ENCODE peak calls at places on chromosomes 7 and 10, in eight cellular contexts. K, T, V, G, B, S, W and I are unnamed samples.
A peak's percentile ranks its signal among the peaks of the same experiment; 100 is the strongest.

GRCh38 chr7:82057476-82057875 is 287.6 kb upstream of the HGF start:
- DNase-seq in K (no peak), T (no peak), V (no peak), G (no peak), B (peak; percentile 50), S (no peak), W (no peak), I (no peak)

GRCh38 chr10:59708816-59709471 is 706 bp downstream of the SLC16A9 start:
- DNase-seq in K (peak; percentile 64), T (no peak), V (no peak), G (no peak), B (no peak), S (peak; percentile 14), W (peak; percentile 75), I (peak; percentile 32)

GRCh38 chr10:114801411-114801813 is 20.2 kb upstream of the FHIP2A start:
- DNase-seq in K (no peak), T (no peak), V (no peak), G (no peak), B (no peak), S (no peak), W (no peak), I (no peak)

GRCh38 chr10:113562108-113562507 is 9.3 kb downstream of the HABP2 start:
- DNase-seq in K (no peak), T (no peak), V (no peak), G (no peak), B (no peak), S (no peak), W (no peak), I (no peak)

GRCh38 chr10:78892383-78893191 is 176.2 kb upstream of the ZMIZ1 start:
- DNase-seq in K (no peak), T (no peak), V (no peak), G (no peak), B (no peak), S (no peak), W (no peak), I (peak; percentile 30)

GRCh38 chr10:75396861-75397570 is 4.5 kb downstream of the ZNF503 start:
- DNase-seq in K (peak; percentile 59), T (no peak), V (no peak), G (no peak), B (no peak), S (no peak), W (peak; percentile 80), I (no peak)

GRCh38 chr10:90602815-90603600 is 254.8 kb downstream of the HTR7 start:
- DNase-seq in K (no peak), T (peak; percentile 88), V (no peak), G (peak; percentile 90), B (peak; percentile 80), S (peak; percentile 68), W (no peak), I (no peak)

GRCh38 chr10:13883843-13884444 is 297.2 kb downstream of the PRPF18 start:
- DNase-seq in K (no peak), T (no peak), V (no peak), G (no peak), B (no peak), S (no peak), W (no peak), I (no peak)

GRCh38 chr10:24871006-24871405 is 81.4 kb downstream of the PRTFDC1 start:
- DNase-seq in K (no peak), T (no peak), V (no peak), G (no peak), B (no peak), S (no peak), W (no peak), I (no peak)

GRCh38 chr10:72229261-72230251 is 13.5 kb upstream of the ASCC1 start:
- DNase-seq in K (no peak), T (no peak), V (no peak), G (no peak), B (peak; percentile 73), S (no peak), W (peak; percentile 39), I (no peak)

GRCh38 chr7:35537067-35538023 is 157.6 kb downstream of the HERPUD2 start:
- DNase-seq in K (peak; percentile 88), T (peak; percentile 62), V (no peak), G (peak; percentile 61), B (peak; percentile 77), S (peak; percentile 53), W (peak; percentile 94), I (peak; percentile 60)

GRCh38 chr10:45580781-45581496 is 91.6 kb downstream of the ZFAND4 start:
- DNase-seq in K (no peak), T (no peak), V (no peak), G (no peak), B (no peak), S (no peak), W (no peak), I (no peak)

GRCh38 chr7:157679607-157680006 is 342.8 kb downstream of the DNAJB6 start:
- DNase-seq in K (no peak), T (no peak), V (no peak), G (no peak), B (no peak), S (no peak), W (no peak), I (no peak)

DNA sequence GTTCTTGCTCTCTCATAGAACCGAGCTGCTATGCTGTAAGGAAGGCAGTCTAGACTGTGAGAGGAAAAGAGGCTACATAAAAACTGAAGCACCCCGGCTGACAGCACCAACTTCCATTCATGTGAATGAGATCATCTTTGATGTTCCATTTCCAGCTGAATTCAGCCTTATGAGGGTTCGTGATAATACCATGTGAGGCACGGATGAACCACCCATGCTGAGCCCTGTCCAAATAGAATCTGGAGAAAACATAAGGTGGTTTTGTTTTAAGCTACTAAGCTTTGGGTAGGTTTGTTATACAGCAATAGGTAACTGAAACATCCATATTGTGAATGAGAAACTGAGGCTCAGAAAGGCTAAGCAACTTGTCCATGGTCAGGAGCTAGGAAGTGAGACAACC is 6.9 kb upstream of the VAX1 start:
- DNase-seq in K (no peak), T (no peak), V (no peak), G (no peak), B (no peak), S (no peak), W (no peak), I (no peak)
- H3K4me3 ChIP-seq in K (no peak overlapping the region), T (no peak overlapping the region), V (no peak overlapping the region), G (no peak overlapping the region), B (no peak overlapping the region), S (no peak overlapping the region), W (no peak overlapping the region), I (no peak overlapping the region)

GRCh38 chr7:44103566-44103940 is 592 bp upstream of the AEBP1 start:
- DNase-seq in K (no peak), T (no peak), V (no peak), G (no peak), B (no peak), S (no peak), W (no peak), I (no peak)
- H3K4me3 ChIP-seq in K (peak overlapping the region; percentile 76), T (no peak overlapping the region), V (peak overlapping the region; percentile 78), G (no peak overlapping the region), B (no peak overlapping the region), S (no peak overlapping the region), W (no peak overlapping the region), I (no peak overlapping the region)

DNA sequence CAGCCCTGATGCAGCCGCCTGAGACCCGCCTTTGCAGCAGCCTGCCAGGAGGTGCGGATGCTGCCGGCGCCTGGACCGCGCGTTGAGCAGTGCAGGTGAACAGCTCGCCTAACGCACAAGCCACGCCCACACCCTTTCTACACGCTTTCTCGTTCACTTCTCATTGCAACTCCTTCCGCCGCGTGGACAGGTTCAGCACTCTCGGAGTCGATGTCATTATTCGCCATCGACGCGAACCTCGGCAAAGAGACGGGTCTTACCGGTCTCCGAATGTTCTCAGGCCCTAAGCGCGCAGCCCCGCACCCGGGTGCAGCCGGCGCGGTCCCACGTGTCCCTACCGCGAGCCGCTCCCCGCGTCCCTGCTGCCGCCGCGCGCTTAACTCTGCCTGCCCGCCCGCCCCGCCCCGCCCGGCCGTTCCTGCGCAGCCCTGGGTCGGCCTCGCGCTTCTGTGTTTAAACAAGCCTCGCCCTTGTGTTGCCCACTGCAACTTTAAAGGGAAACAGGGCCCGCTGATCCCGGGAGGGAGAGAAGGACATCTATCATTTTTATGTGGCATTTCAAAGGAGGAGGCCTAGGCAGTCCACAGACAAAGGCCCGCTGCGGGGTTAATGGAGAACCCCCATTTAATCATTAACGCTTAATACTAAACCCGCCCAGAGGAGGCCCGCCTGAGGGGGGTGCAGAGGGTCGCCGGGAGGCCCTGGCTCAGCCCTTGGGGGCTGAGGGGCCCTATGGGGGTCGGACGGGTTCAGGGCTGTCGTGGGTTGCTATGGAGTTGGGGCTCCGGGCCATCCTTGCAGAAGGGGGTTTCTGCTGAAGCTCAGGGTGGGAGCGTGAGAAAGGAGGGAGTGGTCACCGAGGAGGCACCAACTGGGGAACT is 128.5 kb downstream of the WDR11 start:
- DNase-seq in K (peak; percentile 56), T (peak; percentile 2), V (no peak), G (no peak), B (no peak), S (peak; percentile 35), W (peak; percentile 70), I (no peak)
- H3K4me3 ChIP-seq in K (peak overlapping the region; percentile 23), T (no peak overlapping the region), V (peak overlapping the region; percentile 63), G (no peak overlapping the region), B (no peak overlapping the region), S (peak overlapping the region; percentile 17), W (peak overlapping the region; percentile 16), I (no peak overlapping the region)

GRCh38 chr10:122493761-122494160 is 32.4 kb downstream of the HTRA1 start:
- DNase-seq in K (no peak), T (no peak), V (no peak), G (no peak), B (no peak), S (no peak), W (no peak), I (no peak)

GRCh38 chr10:122492955-122493597 is 31.7 kb downstream of the HTRA1 start:
- DNase-seq in K (no peak), T (no peak), V (no peak), G (peak; percentile 62), B (no peak), S (no peak), W (peak; percentile 41), I (peak; percentile 70)

GRCh38 chr10:122492006-122492405 is 30.7 kb downstream of the HTRA1 start:
- DNase-seq in K (no peak), T (no peak), V (no peak), G (no peak), B (no peak), S (no peak), W (no peak), I (no peak)

GRCh38 chr10:122490268-122490667 is 28.9 kb downstream of the HTRA1 start:
- DNase-seq in K (no peak), T (no peak), V (no peak), G (peak; percentile 35), B (peak; percentile 57), S (peak; percentile 35), W (no peak), I (no peak)

DNA sequence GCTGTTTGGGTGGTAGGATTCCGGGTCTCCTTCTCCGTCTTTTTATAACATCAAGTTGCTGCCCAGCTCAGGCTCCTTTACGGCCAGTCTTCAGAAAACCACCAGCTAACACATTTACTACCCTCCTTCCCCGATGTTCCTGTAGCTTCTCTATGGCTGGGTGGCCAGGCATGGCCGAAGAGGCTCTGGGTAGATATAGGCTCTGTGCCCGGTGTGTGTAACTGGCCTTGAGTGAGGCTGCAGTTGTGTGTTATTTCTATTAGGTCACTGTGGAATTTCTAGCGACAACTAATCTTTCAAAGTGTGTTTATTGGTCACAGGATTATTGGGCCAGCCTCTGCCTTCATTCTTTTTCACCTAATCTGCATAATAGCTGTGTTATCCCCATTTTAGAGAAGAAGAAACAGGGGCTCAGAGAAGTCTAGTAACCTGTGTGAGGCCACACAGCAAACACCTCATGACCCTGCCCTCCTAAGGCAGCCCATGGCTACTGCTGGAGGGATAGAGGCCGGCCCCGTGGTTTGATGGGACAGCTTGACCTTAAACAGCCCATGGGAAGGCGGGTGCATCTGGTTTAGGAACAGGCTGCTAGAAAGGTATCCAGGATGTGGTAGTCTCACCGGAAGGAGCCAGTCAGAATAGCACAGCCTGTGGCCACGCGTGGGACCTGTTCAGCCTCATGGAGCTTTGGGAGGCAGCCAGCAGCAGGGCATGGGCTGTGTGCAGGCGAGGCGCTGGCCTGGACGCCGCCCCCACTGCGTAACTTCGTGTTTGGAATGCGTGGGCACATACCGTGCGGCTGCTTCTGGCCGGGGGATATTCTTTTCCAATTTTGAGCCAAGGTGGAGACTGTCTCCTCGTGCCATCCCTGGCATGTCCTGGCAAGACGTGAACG is 29.7 kb downstream of the HTRA1 start:
- DNase-seq in K (no peak), T (no peak), V (no peak), G (no peak), B (peak; percentile 43), S (peak; percentile 88), W (peak; percentile 46), I (no peak)
- H3K4me3 ChIP-seq in K (no peak overlapping the region), T (no peak overlapping the region), V (no peak overlapping the region), G (no peak overlapping the region), B (no peak overlapping the region), S (no peak overlapping the region), W (no peak overlapping the region), I (no peak overlapping the region)